ENCODE peak calls at places on chromosome 15, in ten cellular contexts. R is AG08396; S is GM23248; P is SHP77; G is hypothalamus; L is ecto neural progenitor cell; Y is GM12865; B is CD8-positive, alpha-beta T cell; K is T follicular helper cell; Z is ACHN. I is an unnamed sample.

GRCh38 chr15:34994925-34995324 is 6.8 kb upstream of the ZNF770 start:
- DNase-seq in B (no peak), P (no peak), R (no peak), G (no peak), Y (no peak), K (no peak), S (no peak), Z (no peak), L (no peak), I (no peak)

GRCh38 chr15:29887719-29888118 is 65.5 kb upstream of the TJP1 start:
- DNase-seq in K (no peak), Z (no peak), P (no peak), R (no peak), B (no peak), G (no peak), Y (no peak), S (peak), L (no peak), I (no peak)

GRCh38 chr15:60941448-60941847 is 287.7 kb downstream of the RORA start:
- DNase-seq in P (no peak), S (peak), Z (no peak), G (no peak), Y (no peak), R (peak), L (no peak), K (no peak), B (no peak), I (no peak)

GRCh38 chr15:51137024-51137423 is 42.3 kb upstream of the TNFAIP8L3 start:
- DNase-seq in S (no peak), P (no peak), Z (no peak), G (no peak), K (no peak), L (no peak), Y (no peak), R (no peak), B (no peak), I (no peak)

GRCh38 chr15:60673918-60674558 is 195.1 kb upstream of the ICE2 start:
- DNase-seq in P (peak), Z (peak), B (peak), K (no peak), G (no peak), R (peak), L (no peak), Y (peak), S (peak), I (no peak)

GRCh38 chr15:71932689-71933088 is 122.3 kb downstream of the NR2E3 start:
- DNase-seq in L (no peak), S (no peak), Y (no peak), P (no peak), G (no peak), Z (no peak), B (no peak), R (no peak), K (no peak), I (no peak)

GRCh38 chr15:90597477-90598052 is 67.8 kb downstream of the CRTC3 start:
- DNase-seq in P (no peak), K (no peak), Y (peak), B (no peak), S (no peak), G (no peak), Z (no peak), R (no peak), L (no peak), I (no peak)

GRCh38 chr15:70439304-70439877 is 324.0 kb downstream of the UACA start:
- DNase-seq in Y (no peak), L (no peak), B (no peak), P (no peak), S (no peak), R (no peak), K (no peak), G (no peak), Z (no peak), I (no peak)

GRCh38 chr15:36877294-36877693 is 223.1 kb downstream of the MEIS2 start:
- DNase-seq in B (no peak), L (no peak), K (no peak), Y (no peak), R (no peak), P (no peak), S (no peak), Z (no peak), G (no peak), I (no peak)

GRCh38 chr15:58467121-58467721 is 35.4 kb downstream of the LIPC start:
- DNase-seq in K (no peak), R (no peak), G (no peak), Z (peak), L (no peak), P (peak), B (no peak), Y (no peak), S (no peak), I (no peak)

GRCh38 chr15:76293361-76293760 is 17.9 kb downstream of the ETFA start:
- DNase-seq in Y (no peak), L (no peak), Z (no peak), R (no peak), B (no peak), K (no peak), S (peak), G (no peak), P (no peak), I (no peak)

GRCh38 chr15:38389924-38390542 is 63.9 kb upstream of the FAM98B start:
- DNase-seq in Y (peak), R (peak), B (peak), S (peak), L (peak), K (peak), G (no peak), Z (peak), P (peak), I (peak)

GRCh38 chr15:99155961-99156443 is 51.1 kb downstream of the SYNM start:
- DNase-seq in K (no peak), Y (no peak), L (no peak), P (no peak), S (no peak), Z (no peak), G (no peak), R (no peak), B (no peak), I (no peak)

GRCh38 chr15:56725386-56725785 is 7.9 kb downstream of the ZNF280D start:
- DNase-seq in R (no peak), Z (no peak), Y (no peak), L (no peak), B (no peak), K (no peak), S (no peak), P (no peak), G (no peak), I (no peak)

GRCh38 chr15:67274236-67274635 is 19.6 kb downstream of the IQCH start:
- DNase-seq in Z (no peak), L (no peak), P (no peak), R (no peak), S (no peak), G (no peak), Y (no peak), K (no peak), B (no peak), I (no peak)

GRCh38 chr15:59371458-59372351 is 966 bp downstream of the MYO1E start:
- DNase-seq in L (no peak), Z (peak), B (no peak), G (no peak), P (no peak), R (peak), K (no peak), Y (peak), S (peak), I (peak)

GRCh38 chr15:62639432-62639831 is 403.1 kb upstream of the TPM1 start:
- DNase-seq in Z (no peak), B (no peak), P (no peak), Y (no peak), K (no peak), R (no peak), L (no peak), S (no peak), G (no peak), I (no peak)

GRCh38 chr15:75200765-75201608 is 695 bp upstream of the C15orf39 start:
- DNase-seq in Z (no peak), Y (peak), K (no peak), R (peak), B (peak), P (peak), G (no peak), S (peak), L (no peak), I (no peak)

GRCh38 chr15:60316961-60317360 is 80.8 kb downstream of the ANXA2 start:
- DNase-seq in Z (no peak), S (no peak), G (no peak), B (no peak), Y (no peak), L (no peak), K (no peak), R (no peak), P (no peak), I (no peak)

GRCh38 chr15:91609231-91609630 is 244.3 kb upstream of the SLCO3A1 start:
- DNase-seq in S (no peak), Y (no peak), R (no peak), L (no peak), P (no peak), K (no peak), B (no peak), Z (no peak), G (no peak), I (no peak)

GRCh38 chr15:54150255-54150654 is 172.0 kb downstream of the UNC13C start:
- DNase-seq in P (no peak), K (no peak), Z (no peak), B (no peak), Y (peak), R (no peak), L (no peak), S (no peak), G (no peak), I (no peak)

GRCh38 chr15:94638183-94638582 is 406.8 kb downstream of the MCTP2 start:
- DNase-seq in K (no peak), G (no peak), Y (no peak), P (no peak), B (no peak), R (no peak), L (no peak), S (no peak), Z (no peak), I (no peak)

GRCh38 chr15:43190178-43190577 is 5.0 kb downstream of the CCNDBP1 start:
- DNase-seq in S (no peak), L (no peak), K (no peak), B (no peak), P (no peak), Y (no peak), G (no peak), Z (no peak), R (no peak), I (no peak)

GRCh38 chr15:72991026-72991425 is 61.2 kb upstream of the NEO1 start:
- DNase-seq in Y (no peak), P (no peak), B (no peak), R (no peak), Z (no peak), L (no peak), K (no peak), G (no peak), S (peak), I (no peak)

GRCh38 chr15:90232941-90233700 is 620 bp downstream of the CIB1 start:
- DNase-seq in Z (peak), K (peak), G (no peak), Y (peak), P (peak), B (peak), S (peak), R (peak), L (peak), I (no peak)

GRCh38 chr15:86829251-86829650 is 749.6 kb downstream of the AGBL1 start:
- DNase-seq in G (no peak), B (no peak), S (no peak), R (no peak), Y (no peak), K (no peak), L (no peak), P (no peak), Z (no peak), I (no peak)

GRCh38 chr15:71732636-71733035 is 77.7 kb upstream of the NR2E3 start:
- DNase-seq in S (no peak), K (no peak), Z (no peak), P (no peak), Y (no peak), G (no peak), R (no peak), B (no peak), L (no peak), I (no peak)

GRCh38 chr15:84616235-84616634 is 15.4 kb downstream of the ZSCAN2 start:
- DNase-seq in K (no peak), L (no peak), R (no peak), Y (no peak), S (no peak), P (no peak), B (no peak), Z (no peak), G (no peak), I (no peak)

GRCh38 chr15:90358124-90359033 is 6.3 kb downstream of the ZNF774 start:
- DNase-seq in B (no peak), Z (peak), G (no peak), L (no peak), R (peak), Y (no peak), S (peak), P (no peak), K (no peak), I (no peak)

GRCh38 chr15:68442041-68442440 is 10.1 kb upstream of the ITGA11 start:
- DNase-seq in S (peak), L (no peak), G (no peak), Z (no peak), Y (no peak), P (no peak), B (no peak), K (no peak), R (no peak), I (peak)

GRCh38 chr15:65926899-65927298 is 57.6 kb downstream of the RAB11A start:
- DNase-seq in R (no peak), B (no peak), Z (no peak), G (no peak), K (no peak), Y (peak), P (no peak), S (no peak), L (no peak), I (no peak)

GRCh38 chr15:38593523-38593922 is 28.9 kb upstream of the RASGRP1 start:
- DNase-seq in P (no peak), R (no peak), B (no peak), Y (no peak), G (no peak), L (no peak), Z (no peak), S (peak), K (no peak), I (no peak)

GRCh38 chr15:48966595-48967301 is 3.0 kb upstream of the SHC4 start:
- DNase-seq in Y (peak), R (peak), K (no peak), P (no peak), G (no peak), Z (peak), S (peak), B (peak), L (no peak), I (no peak)

I was measured in osteocyte.